ENCODE peak calls at places on chromosomes 12 and 14, in five cellular contexts. One of them, this sample, is unnamed.

GRCh38 chr14:26598081-26598671 is 343 bp upstream of the NOVA1 start:
- ATAC-seq in left lobe of liver: peak; percentile 85
- ATAC-seq in pancreas: peak; percentile 90
- ATAC-seq in GM23338: peak; percentile 86
- ATAC-seq in CD8-positive, alpha-beta T cell: peak; percentile 20
- ATAC-seq in this sample: peak; percentile 55

GRCh38 chr14:99784508-99784907 is 8.7 kb upstream of the EML1 start:
- ATAC-seq in left lobe of liver: peak; percentile 96
- ATAC-seq in pancreas: peak; percentile 29
- ATAC-seq in GM23338: no peak
- ATAC-seq in CD8-positive, alpha-beta T cell: no peak
- ATAC-seq in this sample: no peak

GRCh38 chr14:90093942-90094595 is 32.3 kb downstream of the KCNK13 start:
- ATAC-seq in left lobe of liver: no peak
- ATAC-seq in pancreas: no peak
- ATAC-seq in GM23338: no peak
- ATAC-seq in CD8-positive, alpha-beta T cell: no peak
- ATAC-seq in this sample: peak; percentile 89

GRCh38 chr14:24279301-24280186 is 8.1 kb upstream of the RABGGTA start:
- ATAC-seq in left lobe of liver: peak; percentile 65
- ATAC-seq in pancreas: peak; percentile 70
- ATAC-seq in GM23338: no peak
- ATAC-seq in CD8-positive, alpha-beta T cell: peak; percentile 88
- ATAC-seq in this sample: peak; percentile 87

GRCh38 chr14:31283568-31284252 is 76.1 kb upstream of the HECTD1 start:
- ATAC-seq in left lobe of liver: no peak
- ATAC-seq in pancreas: no peak
- ATAC-seq in GM23338: no peak
- ATAC-seq in CD8-positive, alpha-beta T cell: no peak
- ATAC-seq in this sample: no peak

GRCh38 chr14:61965030-61965745 is 203.0 kb downstream of the SNAPC1 start:
- ATAC-seq in left lobe of liver: no peak
- ATAC-seq in pancreas: no peak
- ATAC-seq in GM23338: no peak
- ATAC-seq in CD8-positive, alpha-beta T cell: no peak
- ATAC-seq in this sample: peak; percentile 97

GRCh38 chr12:16604853-16605252 is 1.1 kb downstream of the LMO3 start:
- ATAC-seq in left lobe of liver: no peak
- ATAC-seq in pancreas: peak; percentile 5
- ATAC-seq in GM23338: peak; percentile 49
- ATAC-seq in CD8-positive, alpha-beta T cell: no peak
- ATAC-seq in this sample: no peak

GRCh38 chr12:124107299-124107698 is 134.3 kb downstream of the ZNF664 start:
- ATAC-seq in left lobe of liver: no peak
- ATAC-seq in pancreas: no peak
- ATAC-seq in GM23338: peak; percentile 31
- ATAC-seq in CD8-positive, alpha-beta T cell: no peak
- ATAC-seq in this sample: no peak

GRCh38 chr12:92445253-92446081 is 257.3 kb upstream of the PLEKHG7 start:
- ATAC-seq in left lobe of liver: peak; percentile 23
- ATAC-seq in pancreas: no peak
- ATAC-seq in GM23338: no peak
- ATAC-seq in CD8-positive, alpha-beta T cell: no peak
- ATAC-seq in this sample: peak; percentile 71

GRCh38 chr12:19190292-19191031 is 60.9 kb downstream of the PLEKHA5 start:
- ATAC-seq in left lobe of liver: no peak
- ATAC-seq in pancreas: peak; percentile 13
- ATAC-seq in GM23338: no peak
- ATAC-seq in CD8-positive, alpha-beta T cell: no peak
- ATAC-seq in this sample: no peak

GRCh38 chr12:47028981-47029708 is 50.3 kb upstream of the PCED1B start:
- ATAC-seq in left lobe of liver: no peak
- ATAC-seq in pancreas: no peak
- ATAC-seq in GM23338: no peak
- ATAC-seq in CD8-positive, alpha-beta T cell: no peak
- ATAC-seq in this sample: no peak

GRCh38 chr14:67359319-67359774 is 257 bp downstream of the ATP6V1D start:
- ATAC-seq in left lobe of liver: no peak
- ATAC-seq in pancreas: no peak
- ATAC-seq in GM23338: peak; percentile 22
- ATAC-seq in CD8-positive, alpha-beta T cell: no peak
- ATAC-seq in this sample: peak; percentile 12

This sample was measured in esophagus mucosa.